ENCODE peak calls at places on chromosomes 3 and 15, in four cellular contexts. One of them, this sample, is unnamed.

GRCh38 chr15:92074646-92075045 is 221.1 kb downstream of the SLCO3A1 start:
- DNase-seq in GM12878: no peak
- DNase-seq in K562: no peak
- DNase-seq in HL-60: no peak
- DNase-seq in this sample: no peak

GRCh38 chr3:21942328-21942727 is 191.3 kb upstream of the ZNF385D start:
- DNase-seq in GM12878: no peak
- DNase-seq in K562: no peak
- DNase-seq in HL-60: no peak
- DNase-seq in this sample: no peak

GRCh38 chr15:60907233-60907947 is 321.7 kb downstream of the RORA start:
- DNase-seq in GM12878: no peak
- DNase-seq in K562: no peak
- DNase-seq in HL-60: no peak
- DNase-seq in this sample: no peak

GRCh38 chr3:165854696-165855095 is 17.5 kb upstream of the BCHE start:
- DNase-seq in GM12878: no peak
- DNase-seq in K562: peak; percentile 5
- DNase-seq in HL-60: no peak
- DNase-seq in this sample: no peak

GRCh38 chr3:15815696-15816095 is 17.9 kb upstream of the ANKRD28 start:
- DNase-seq in GM12878: no peak
- DNase-seq in K562: no peak
- DNase-seq in HL-60: no peak
- DNase-seq in this sample: no peak

GRCh38 chr3:130725746-130726145 is 20.9 kb downstream of the PIK3R4 start:
- DNase-seq in GM12878: no peak
- DNase-seq in K562: no peak
- DNase-seq in HL-60: no peak
- DNase-seq in this sample: no peak

GRCh38 chr3:146496726-146497125 is 27.4 kb upstream of the PLSCR2 start:
- DNase-seq in GM12878: no peak
- DNase-seq in K562: peak; percentile 75
- DNase-seq in HL-60: no peak
- DNase-seq in this sample: no peak

GRCh38 chr3:89571298-89571697 is 463.9 kb downstream of the EPHA3 start:
- DNase-seq in GM12878: no peak
- DNase-seq in K562: no peak
- DNase-seq in HL-60: no peak
- DNase-seq in this sample: no peak

GRCh38 chr15:66939451-66940023 is 125.9 kb upstream of the SMAD3 start:
- DNase-seq in GM12878: no peak
- DNase-seq in K562: no peak
- DNase-seq in HL-60: no peak
- DNase-seq in this sample: no peak

GRCh38 chr3:100089802-100090668 is 24.3 kb downstream of the FILIP1L start:
- DNase-seq in GM12878: no peak
- DNase-seq in K562: peak; percentile 55
- DNase-seq in HL-60: no peak
- DNase-seq in this sample: no peak

GRCh38 chr3:47096955-47097354 is 67.0 kb downstream of the SETD2 start:
- DNase-seq in GM12878: no peak
- DNase-seq in K562: no peak
- DNase-seq in HL-60: no peak
- DNase-seq in this sample: no peak

GRCh38 chr15:80615783-80616391 is 79.2 kb upstream of the ABHD17C start:
- DNase-seq in GM12878: no peak
- DNase-seq in K562: no peak
- DNase-seq in HL-60: no peak
- DNase-seq in this sample: no peak

GRCh38 chr3:11950576-11950975 is 53.6 kb upstream of the SYN2 start:
- DNase-seq in GM12878: no peak
- DNase-seq in K562: no peak
- DNase-seq in HL-60: no peak
- DNase-seq in this sample: no peak

GRCh38 chr3:16897254-16897926 is 12.6 kb downstream of the PLCL2 start:
- DNase-seq in GM12878: peak; percentile 52
- DNase-seq in K562: no peak
- DNase-seq in HL-60: no peak
- DNase-seq in this sample: peak; percentile 12

GRCh38 chr3:47852604-47853397 is 49.9 kb downstream of the DHX30 start:
- DNase-seq in GM12878: no peak
- DNase-seq in K562: no peak
- DNase-seq in HL-60: no peak
- DNase-seq in this sample: no peak

GRCh38 chr3:23550402-23550801 is 255.4 kb upstream of the UBE2E1 start:
- DNase-seq in GM12878: peak; percentile 39
- DNase-seq in K562: no peak
- DNase-seq in HL-60: no peak
- DNase-seq in this sample: no peak

GRCh38 chr3:129185774-129186173 is 2.1 kb upstream of the CNBP start:
- DNase-seq in GM12878: no peak
- DNase-seq in K562: no peak
- DNase-seq in HL-60: no peak
- DNase-seq in this sample: no peak

GRCh38 chr15:72197460-72198409 is at the start of gene GRAMD2A:
- DNase-seq in GM12878: no peak
- DNase-seq in K562: peak; percentile 25
- DNase-seq in HL-60: no peak
- DNase-seq in this sample: peak; percentile 82

GRCh38 chr3:27659279-27660021 is 62.7 kb downstream of the EOMES start:
- DNase-seq in GM12878: no peak
- DNase-seq in K562: peak; percentile 51
- DNase-seq in HL-60: peak; percentile 26
- DNase-seq in this sample: peak; percentile 28

GRCh38 chr3:45927881-45928280 is 15.4 kb upstream of the CXCR6 start:
- DNase-seq in GM12878: no peak
- DNase-seq in K562: no peak
- DNase-seq in HL-60: no peak
- DNase-seq in this sample: no peak

GRCh38 chr3:177523072-177523675 is 325.9 kb upstream of the TBL1XR1 start:
- DNase-seq in GM12878: no peak
- DNase-seq in K562: no peak
- DNase-seq in HL-60: no peak
- DNase-seq in this sample: no peak

GRCh38 chr3:177524742-177525141 is 327.5 kb upstream of the TBL1XR1 start:
- DNase-seq in GM12878: no peak
- DNase-seq in K562: no peak
- DNase-seq in HL-60: no peak
- DNase-seq in this sample: no peak

GRCh38 chr3:177522051-177522450 is 324.8 kb upstream of the TBL1XR1 start:
- DNase-seq in GM12878: no peak
- DNase-seq in K562: no peak
- DNase-seq in HL-60: no peak
- DNase-seq in this sample: no peak

GRCh38 chr3:177525414-177525813 is 328.1 kb upstream of the TBL1XR1 start:
- DNase-seq in GM12878: no peak
- DNase-seq in K562: no peak
- DNase-seq in HL-60: no peak
- DNase-seq in this sample: no peak

GRCh38 chr3:177523991-177524438 is 326.7 kb upstream of the TBL1XR1 start:
- DNase-seq in GM12878: no peak
- DNase-seq in K562: no peak
- DNase-seq in HL-60: no peak
- DNase-seq in this sample: no peak
- TF ChIP-seq POLR2AphosphoS5 in GM12878: no peak
- TF ChIP-seq POLR2AphosphoS5 in K562: no peak
- TF ChIP-seq POLR2AphosphoS5 in HL-60: no peak
- TF ChIP-seq POLR2AphosphoS5 in this sample: no peak

GRCh38 chr15:69603369-69604049 is 150.9 kb downstream of the RPLP1 start:
- DNase-seq in GM12878: no peak
- DNase-seq in K562: no peak
- DNase-seq in HL-60: no peak
- DNase-seq in this sample: no peak
- TF ChIP-seq SPI1 in GM12878: no peak
- TF ChIP-seq SPI1 in K562: no peak
- TF ChIP-seq SPI1 in HL-60: no peak
- TF ChIP-seq SPI1 in this sample: no peak

GRCh38 chr15:59222906-59223579 is 16.4 kb downstream of the LDHAL6B start:
- DNase-seq in GM12878: no peak
- DNase-seq in K562: no peak
- DNase-seq in HL-60: no peak
- DNase-seq in this sample: no peak

GRCh38 chr15:59222106-59222505 is 15.5 kb downstream of the LDHAL6B start:
- DNase-seq in GM12878: no peak
- DNase-seq in K562: no peak
- DNase-seq in HL-60: no peak
- DNase-seq in this sample: no peak

GRCh38 chr15:59227021-59227420 is 20.4 kb downstream of the LDHAL6B start:
- DNase-seq in GM12878: no peak
- DNase-seq in K562: no peak
- DNase-seq in HL-60: no peak
- DNase-seq in this sample: no peak

GRCh38 chr15:59223736-59224135 is 17.1 kb downstream of the LDHAL6B start:
- DNase-seq in GM12878: no peak
- DNase-seq in K562: no peak
- DNase-seq in HL-60: no peak
- DNase-seq in this sample: no peak

GRCh38 chr15:59224474-59224873 is 17.8 kb downstream of the LDHAL6B start:
- DNase-seq in GM12878: no peak
- DNase-seq in K562: no peak
- DNase-seq in HL-60: no peak
- DNase-seq in this sample: no peak
- TF ChIP-seq POLR2AphosphoS5 in GM12878: no peak
- TF ChIP-seq POLR2AphosphoS5 in K562: no peak
- TF ChIP-seq POLR2AphosphoS5 in HL-60: no peak
- TF ChIP-seq POLR2AphosphoS5 in this sample: no peak

DNA sequence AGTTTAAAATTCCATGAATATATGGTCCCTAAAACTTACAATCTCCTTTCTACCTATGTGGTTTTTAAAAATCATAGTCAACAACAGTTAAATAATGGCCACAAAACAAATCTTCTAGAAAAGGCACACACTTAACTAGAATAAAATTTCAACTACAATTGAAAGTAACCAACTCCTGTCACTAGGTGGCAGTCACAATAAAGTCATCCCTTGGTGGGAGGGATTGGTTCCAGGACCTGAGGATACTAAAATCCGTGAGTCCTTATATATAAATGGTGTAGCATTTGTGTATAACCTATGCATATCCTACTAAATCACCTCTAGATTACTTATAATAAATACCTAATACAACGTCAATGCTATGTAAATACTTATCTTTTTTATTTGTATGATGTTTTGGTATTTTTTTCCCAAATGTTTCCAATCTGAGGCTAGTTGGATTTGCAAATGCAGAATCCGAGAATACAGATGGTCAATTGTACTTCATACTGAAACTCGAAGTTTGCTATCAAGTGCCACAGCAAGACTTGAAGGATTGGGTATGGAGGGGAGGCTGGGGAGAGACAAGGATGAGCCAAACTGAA is 172.6 kb downstream of the FMN1 start:
- DNase-seq in GM12878: no peak
- DNase-seq in K562: peak; percentile 48
- DNase-seq in HL-60: peak; percentile 5
- DNase-seq in this sample: peak; percentile 30
- TF ChIP-seq SPI1 in GM12878: no peak
- TF ChIP-seq SPI1 in K562: no peak
- TF ChIP-seq SPI1 in HL-60: no peak
- TF ChIP-seq SPI1 in this sample: no peak

GRCh38 chr3:37826933-37827332 is 34.7 kb upstream of the CTDSPL start:
- DNase-seq in GM12878: no peak
- DNase-seq in K562: no peak
- DNase-seq in HL-60: no peak
- DNase-seq in this sample: no peak
- TF ChIP-seq POLR2AphosphoS5 in GM12878: no peak
- TF ChIP-seq POLR2AphosphoS5 in K562: no peak
- TF ChIP-seq POLR2AphosphoS5 in HL-60: no peak
- TF ChIP-seq POLR2AphosphoS5 in this sample: no peak

GRCh38 chr15:98163319-98164030 is 203.0 kb downstream of the ARRDC4 start:
- DNase-seq in GM12878: no peak
- DNase-seq in K562: no peak
- DNase-seq in HL-60: no peak
- DNase-seq in this sample: no peak

GRCh38 chr15:98164573-98164972 is 204.1 kb downstream of the ARRDC4 start:
- DNase-seq in GM12878: no peak
- DNase-seq in K562: no peak
- DNase-seq in HL-60: no peak
- DNase-seq in this sample: no peak

GRCh38 chr15:98164986-98165385 is 204.5 kb downstream of the ARRDC4 start:
- DNase-seq in GM12878: no peak
- DNase-seq in K562: no peak
- DNase-seq in HL-60: no peak
- DNase-seq in this sample: no peak

GRCh38 chr15:98155356-98155755 is 194.9 kb downstream of the ARRDC4 start:
- DNase-seq in GM12878: no peak
- DNase-seq in K562: no peak
- DNase-seq in HL-60: no peak
- DNase-seq in this sample: no peak

GRCh38 chr15:98160236-98160635 is 199.7 kb downstream of the ARRDC4 start:
- DNase-seq in GM12878: no peak
- DNase-seq in K562: no peak
- DNase-seq in HL-60: no peak
- DNase-seq in this sample: peak; percentile 16
- TF ChIP-seq SPI1 in GM12878: no peak
- TF ChIP-seq SPI1 in K562: no peak
- TF ChIP-seq SPI1 in HL-60: no peak
- TF ChIP-seq SPI1 in this sample: no peak

GRCh38 chr3:111807826-111808225 is 51.2 kb upstream of the PHLDB2 start:
- DNase-seq in GM12878: no peak
- DNase-seq in K562: no peak
- DNase-seq in HL-60: no peak
- DNase-seq in this sample: no peak
- TF ChIP-seq POLR2AphosphoS5 in GM12878: no peak
- TF ChIP-seq POLR2AphosphoS5 in K562: no peak
- TF ChIP-seq POLR2AphosphoS5 in HL-60: no peak
- TF ChIP-seq POLR2AphosphoS5 in this sample: no peak

GRCh38 chr3:194269610-194270145 is 81.5 kb downstream of the CPN2 start:
- DNase-seq in GM12878: no peak
- DNase-seq in K562: peak; percentile 60
- DNase-seq in HL-60: peak; percentile 6
- DNase-seq in this sample: no peak
- TF ChIP-seq SPI1 in GM12878: no peak
- TF ChIP-seq SPI1 in K562: no peak
- TF ChIP-seq SPI1 in HL-60: no peak
- TF ChIP-seq SPI1 in this sample: no peak

DNA sequence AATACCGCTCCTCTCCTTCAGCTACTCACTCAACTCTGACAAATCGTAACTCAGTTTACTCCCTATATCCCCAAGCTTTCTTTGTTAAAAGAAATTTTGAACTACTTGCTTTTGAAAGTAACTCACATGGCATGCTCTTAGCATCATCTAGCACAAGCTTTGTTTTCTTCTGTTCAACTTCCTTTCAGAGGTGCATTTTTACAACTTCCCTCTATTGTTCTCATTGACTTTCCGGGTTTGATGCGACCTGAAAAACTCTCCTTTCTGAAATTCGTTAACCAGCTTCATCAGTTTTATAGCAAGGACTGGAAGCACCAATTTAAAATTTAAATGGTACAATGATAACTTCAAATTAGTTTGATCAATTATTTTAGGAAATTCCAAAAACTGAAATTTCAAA is 629.5 kb upstream of the TGFBR2 start:
- DNase-seq in GM12878: no peak
- DNase-seq in K562: no peak
- DNase-seq in HL-60: no peak
- DNase-seq in this sample: no peak
- TF ChIP-seq POLR2AphosphoS5 in GM12878: no peak
- TF ChIP-seq POLR2AphosphoS5 in K562: no peak
- TF ChIP-seq POLR2AphosphoS5 in HL-60: no peak
- TF ChIP-seq POLR2AphosphoS5 in this sample: no peak

GRCh38 chr3:110773413-110773954 is 298.1 kb upstream of the NECTIN3 start:
- DNase-seq in GM12878: no peak
- DNase-seq in K562: no peak
- DNase-seq in HL-60: no peak
- DNase-seq in this sample: no peak
- TF ChIP-seq SPI1 in GM12878: no peak
- TF ChIP-seq SPI1 in K562: no peak
- TF ChIP-seq SPI1 in HL-60: no peak
- TF ChIP-seq SPI1 in this sample: no peak

This sample was measured in GM12891.